ENCODE peak calls at places on chromosome 11, in five cellular contexts. C is HCT116, A is colonic mucosa, O is cardiac muscle cell, Q is HL-60. L is an unnamed sample.

GRCh38 chr11:2222479-2222878 is 47.9 kb downstream of the ASCL2 start:
- DNase-seq in C (no peak), A (no peak), O (no peak), Q (no peak), L (no peak)

GRCh38 chr11:80899381-80899780 is 1458.6 kb upstream of the TENM4 start:
- DNase-seq in O (no peak), A (no peak), Q (no peak), C (no peak), L (no peak)

GRCh38 chr11:17171342-17171741 is 36.4 kb downstream of the PIK3C2A start:
- DNase-seq in A (no peak), Q (no peak), O (no peak), C (no peak), L (no peak)

GRCh38 chr11:69151811-69152210 is 3.9 kb upstream of the SMIM38 start:
- DNase-seq in Q (no peak), C (no peak), A (no peak), O (no peak), L (no peak)

GRCh38 chr11:122785156-122785605 is 53.1 kb upstream of the CRTAM start:
- DNase-seq in A (no peak), C (no peak), Q (no peak), O (no peak), L (no peak)

GRCh38 chr11:10858505-10859360 is 880 bp upstream of the ZBED5 start:
- DNase-seq in A (peak), C (no peak), Q (no peak), O (peak), L (peak)

GRCh38 chr11:9574806-9575530 is 1.5 kb downstream of the WEE1 start:
- DNase-seq in C (peak), O (peak), A (peak), Q (no peak), L (peak)

GRCh38 chr11:93194673-93195291 is 3.0 kb downstream of the SLC36A4 start:
- DNase-seq in Q (no peak), O (no peak), C (no peak), A (no peak), L (no peak)

GRCh38 chr11:86099727-86100320 is 30.9 kb upstream of the PICALM start:
- DNase-seq in A (peak), C (no peak), Q (peak), O (no peak), L (no peak)

GRCh38 chr11:86636275-86636674 is 36.1 kb downstream of the ME3 start:
- DNase-seq in O (no peak), Q (no peak), A (no peak), C (no peak), L (no peak)

GRCh38 chr11:1206391-1207271 is 16.2 kb upstream of the MUC5B start:
- DNase-seq in A (no peak), Q (no peak), C (no peak), O (no peak), L (no peak)

GRCh38 chr11:33692013-33692504 is 8.6 kb downstream of the C11orf91 start:
- DNase-seq in O (no peak), A (peak), C (peak), Q (no peak), L (no peak)

DNA sequence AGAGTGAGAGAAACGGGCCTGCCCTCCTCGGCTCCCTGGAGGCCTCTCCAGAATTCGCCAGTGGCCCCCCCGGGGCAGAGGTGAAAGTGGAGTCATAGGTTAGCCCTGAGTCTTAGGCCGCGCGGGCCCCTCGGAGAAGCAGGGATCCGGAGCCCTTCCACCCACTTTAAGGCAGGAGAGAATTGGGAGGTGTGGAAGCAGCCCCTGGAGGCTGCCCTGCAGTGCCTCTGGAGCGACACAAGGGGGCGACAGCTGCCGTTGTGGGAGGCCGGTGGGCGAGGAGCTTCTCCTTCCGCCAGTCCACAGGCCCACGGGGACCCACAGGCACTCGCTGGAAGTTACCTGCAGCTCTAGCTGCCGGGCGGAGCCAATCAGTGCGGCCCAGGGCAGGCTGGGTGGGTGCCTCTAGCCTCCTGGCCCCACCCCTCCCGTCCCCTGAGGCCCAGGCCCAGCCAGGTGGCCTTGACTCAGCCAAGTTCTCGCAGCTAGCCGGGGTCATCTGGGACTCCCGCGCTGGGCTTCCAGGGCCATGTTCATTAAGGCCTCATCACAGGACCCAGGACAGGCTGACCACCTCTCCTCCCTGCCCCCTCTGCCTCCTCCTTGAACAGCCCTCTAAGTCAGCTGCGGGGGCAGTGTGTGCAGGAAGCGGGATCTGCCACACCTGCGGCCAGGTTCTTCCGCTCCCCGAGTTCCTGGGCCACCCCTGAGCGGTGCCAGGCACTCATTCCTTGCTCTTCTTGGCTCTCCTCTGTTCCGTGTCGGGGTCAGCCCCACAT is 5.0 kb downstream of the DGKZ start:
- DNase-seq in C (no peak), A (no peak), O (peak), Q (no peak), L (peak)
- H3K27ac ChIP-seq in C (peak), A (no peak), O (no peak), Q (peak), L (peak)

GRCh38 chr11:119701591-119702260 is 27.3 kb downstream of the NECTIN1 start:
- DNase-seq in C (no peak), A (no peak), Q (no peak), O (no peak), L (no peak)
- TF ChIP-seq CTCF in C (no peak), A (no peak), Q (no peak), O (no peak), L (no peak)

DNA sequence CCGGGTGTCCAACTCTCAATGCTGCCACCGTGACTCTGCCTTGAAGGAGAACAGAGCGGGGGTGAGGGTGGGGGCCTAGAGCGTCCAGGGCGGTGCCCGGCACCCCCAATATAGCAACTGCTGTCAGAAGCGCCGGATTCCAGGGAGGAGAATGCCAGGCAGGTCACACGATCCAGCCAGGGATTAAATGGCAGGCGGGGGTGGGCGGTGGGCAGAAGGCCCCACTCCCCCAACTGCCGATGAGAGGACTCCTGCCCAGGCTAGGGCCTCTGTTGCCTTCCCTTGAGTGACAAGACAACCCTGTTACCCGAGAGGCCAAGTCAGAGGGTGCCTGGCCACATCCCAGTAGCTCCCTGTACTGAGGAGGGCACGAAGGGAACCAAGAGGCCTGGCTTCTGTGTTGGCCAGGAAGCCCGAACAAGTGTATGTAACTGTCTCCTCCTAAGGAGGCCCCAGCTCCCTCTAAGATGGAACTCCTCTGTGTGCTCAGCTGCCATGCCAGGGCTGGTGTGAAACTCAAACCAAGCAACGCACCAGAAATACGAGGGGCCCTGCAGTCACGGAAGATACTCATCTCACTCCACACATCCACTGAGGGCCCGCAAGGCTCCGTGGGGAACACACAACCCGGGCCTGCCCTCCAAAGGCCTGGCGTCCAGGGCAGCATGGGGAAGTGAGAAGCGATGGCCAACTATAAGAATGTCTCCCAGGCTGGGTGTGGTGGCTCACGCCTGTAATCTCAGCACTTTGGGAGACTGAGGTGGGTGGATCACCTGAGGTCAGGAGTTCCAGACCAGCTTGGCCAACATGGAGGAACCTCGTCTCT is 3.0 kb downstream of the PACSIN3 start:
- DNase-seq in C (no peak), Q (no peak), O (no peak), A (no peak), L (no peak)
- H3K27ac ChIP-seq in C (no peak), Q (no peak), O (no peak), A (no peak), L (peak)

GRCh38 chr11:45296085-45296484 is 9.9 kb upstream of the SYT13 start:
- DNase-seq in C (no peak), A (no peak), O (no peak), Q (no peak), L (no peak)
- TF ChIP-seq CTCF in C (no peak), A (no peak), O (no peak), Q (no peak), L (no peak)

L was measured in breast epithelium.